ENCODE peak calls at places on chromosomes 16 and 17, in six cellular contexts. O is H9, E is mesendoderm, L is H1, I is IMR-90, T is mesenchymal stem cell. V is an unnamed sample.

GRCh38 chr16:65111306-65111705 is 10.6 kb downstream of the CDH11 start:
- DNase-seq in O (no peak), E (no peak), L (no peak), I (no peak), T (no peak), V (no peak)

GRCh38 chr16:82694239-82694874 is 67.6 kb downstream of the CDH13 start:
- DNase-seq in O (no peak), E (no peak), L (no peak), I (peak; percentile 85), T (peak; percentile 65), V (no peak)

GRCh38 chr17:32116937-32117336 is 25.4 kb upstream of the RHOT1 start:
- DNase-seq in O (no peak), E (no peak), L (no peak), I (no peak), T (no peak), V (no peak)

GRCh38 chr17:65190467-65191095 is 53.4 kb downstream of the RGS9 start:
- DNase-seq in O (no peak), E (no peak), L (no peak), I (peak; percentile 89), T (peak; percentile 67), V (no peak)

GRCh38 chr17:82976982-82977488 is 102.4 kb upstream of the METRNL start:
- DNase-seq in O (no peak), E (no peak), L (no peak), I (no peak), T (no peak), V (no peak)

GRCh38 chr16:1380195-1380594 is 28.5 kb downstream of the GNPTG start:
- DNase-seq in O (no peak), E (no peak), L (no peak), I (no peak), T (no peak), V (no peak)

GRCh38 chr16:85441189-85441889 is 171.8 kb upstream of the GSE1 start:
- DNase-seq in O (no peak), E (peak; percentile 51), L (no peak), I (no peak), T (no peak), V (no peak)

GRCh38 chr16:31071861-31072260 is 2.2 kb downstream of the ZNF668 start:
- DNase-seq in O (no peak), E (no peak), L (no peak), I (peak; percentile 94), T (peak; percentile 58), V (no peak)

GRCh38 chr16:2980227-2981176 is at the start of gene PKMYT1:
- DNase-seq in O (peak; percentile 87), E (peak; percentile 87), L (peak; percentile 95), I (peak; percentile 73), T (peak; percentile 79), V (peak; percentile 87)

GRCh38 chr16:4487955-4488481 is 11.8 kb downstream of the HMOX2 start:
- DNase-seq in O (no peak), E (no peak), L (no peak), I (peak; percentile 62), T (peak; percentile 79), V (no peak)

GRCh38 chr16:450800-451512 is 25.5 kb downstream of the RAB11FIP3 start:
- DNase-seq in O (no peak), E (no peak), L (no peak), I (no peak), T (no peak), V (no peak)

GRCh38 chr17:58402679-58403078 is 14.7 kb downstream of the RNF43 start:
- DNase-seq in O (peak; percentile 54), E (peak; percentile 95), L (no peak), I (no peak), T (no peak), V (no peak)

GRCh38 chr16:60414617-60415016 is 1621.6 kb downstream of the CDH8 start:
- DNase-seq in O (no peak), E (peak; percentile 6), L (no peak), I (no peak), T (no peak), V (peak; percentile 27)

GRCh38 chr16:60419859-60420258 is 1616.4 kb downstream of the CDH8 start:
- DNase-seq in O (no peak), E (peak; percentile 9), L (no peak), I (no peak), T (no peak), V (no peak)

DNA sequence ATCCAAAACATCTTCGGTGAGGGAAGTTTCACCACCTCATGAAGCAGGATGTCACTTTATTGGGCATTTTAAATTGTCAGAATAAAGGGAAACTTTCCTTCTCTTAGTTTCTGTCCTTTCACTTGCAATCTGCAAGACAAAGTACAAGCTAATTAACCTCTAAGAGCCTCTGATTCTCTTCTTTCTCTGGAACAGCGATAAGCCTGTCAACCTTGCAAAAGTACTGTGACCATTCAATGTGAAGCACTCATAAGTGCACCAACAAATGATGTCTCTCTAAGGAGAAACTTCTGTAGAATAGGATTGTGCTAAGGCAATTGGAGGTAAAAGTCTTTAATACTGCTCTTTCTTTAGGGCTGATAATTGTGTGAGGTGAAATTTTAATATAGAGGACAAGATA is 1622.3 kb downstream of the CDH8 start:
- DNase-seq in O (no peak), E (no peak), L (no peak), I (no peak), T (no peak), V (peak; percentile 8)
- H2BK15ac ChIP-seq in O (no peak overlapping the region), E (no peak overlapping the region), L (no peak overlapping the region), I (no peak overlapping the region), T (no peak overlapping the region), V (no peak overlapping the region)

GRCh38 chr17:76671912-76672262 is 28.3 kb upstream of the ST6GALNAC1 start:
- DNase-seq in O (no peak), E (no peak), L (no peak), I (no peak), T (no peak), V (no peak)
- H4K8ac ChIP-seq in O (no peak overlapping the region), E (peak overlapping the region; percentile 28), L (no peak overlapping the region), I (peak overlapping the region; percentile 76), T (peak overlapping the region; percentile 95), V (no peak overlapping the region)

DNA sequence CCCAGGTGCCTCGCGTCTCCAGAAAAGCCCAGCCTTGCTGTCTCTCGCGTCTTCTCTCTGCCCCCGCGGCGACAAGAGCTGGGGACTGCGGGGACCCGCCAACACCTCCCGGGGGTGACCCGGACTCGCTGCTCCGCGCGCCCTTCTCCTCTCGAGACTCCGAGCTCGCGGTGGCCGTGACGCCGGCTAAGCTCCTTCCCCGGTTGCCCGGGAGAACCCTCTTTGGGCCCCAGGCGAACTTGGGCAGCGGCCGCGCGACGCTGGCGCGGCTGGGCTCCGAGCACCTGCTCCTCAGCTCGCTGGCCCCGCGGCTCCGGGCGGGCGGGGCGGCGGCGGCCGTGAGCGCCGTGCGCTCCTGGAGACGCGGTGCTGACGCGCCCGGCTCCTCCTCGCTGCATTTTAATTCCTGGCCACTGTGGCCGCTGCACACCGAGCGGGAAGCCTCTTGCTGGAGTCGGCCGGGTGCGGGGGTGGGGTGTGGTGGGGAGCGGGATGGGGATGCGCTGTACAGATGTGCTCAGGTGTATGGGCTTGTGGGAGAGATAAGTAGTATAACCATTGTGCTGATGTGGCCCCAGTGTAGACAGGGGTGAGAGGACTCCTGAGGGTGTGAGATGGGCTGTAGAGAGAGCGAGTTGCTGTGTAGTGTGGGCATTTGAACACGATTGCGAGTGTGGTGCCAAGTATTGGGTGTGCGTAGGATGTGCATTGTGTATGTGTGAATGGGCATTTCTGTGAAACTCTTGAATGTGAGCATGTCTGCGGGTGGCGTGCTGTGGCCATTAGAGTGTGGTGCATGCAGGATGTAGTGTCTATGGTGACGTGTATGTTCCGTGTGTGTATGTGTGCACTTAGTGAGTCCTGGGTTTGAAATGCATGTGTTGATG is at the start of gene ASIC2:
- DNase-seq in O (peak; percentile 78), E (peak; percentile 75), L (peak; percentile 71), I (peak; percentile 4), T (peak; percentile 36), V (peak; percentile 65)
- H2BK15ac ChIP-seq in O (no peak within 1 kb of the TSS), E (no peak within 1 kb of the TSS), L (peak within 1 kb of the TSS; percentile 72), I (no peak within 1 kb of the TSS), T (peak within 1 kb of the TSS; percentile 17), V (no peak within 1 kb of the TSS)

GRCh38 chr16:67966549-67967182 is 1.8 kb downstream of the SLC12A4 start:
- DNase-seq in O (peak; percentile 88), E (peak; percentile 53), L (no peak), I (no peak), T (peak; percentile 35), V (no peak)
- H4K8ac ChIP-seq in O (no peak overlapping the region), E (no peak overlapping the region), L (no peak overlapping the region), I (peak overlapping the region; percentile 33), T (peak overlapping the region; percentile 46), V (no peak overlapping the region)

DNA sequence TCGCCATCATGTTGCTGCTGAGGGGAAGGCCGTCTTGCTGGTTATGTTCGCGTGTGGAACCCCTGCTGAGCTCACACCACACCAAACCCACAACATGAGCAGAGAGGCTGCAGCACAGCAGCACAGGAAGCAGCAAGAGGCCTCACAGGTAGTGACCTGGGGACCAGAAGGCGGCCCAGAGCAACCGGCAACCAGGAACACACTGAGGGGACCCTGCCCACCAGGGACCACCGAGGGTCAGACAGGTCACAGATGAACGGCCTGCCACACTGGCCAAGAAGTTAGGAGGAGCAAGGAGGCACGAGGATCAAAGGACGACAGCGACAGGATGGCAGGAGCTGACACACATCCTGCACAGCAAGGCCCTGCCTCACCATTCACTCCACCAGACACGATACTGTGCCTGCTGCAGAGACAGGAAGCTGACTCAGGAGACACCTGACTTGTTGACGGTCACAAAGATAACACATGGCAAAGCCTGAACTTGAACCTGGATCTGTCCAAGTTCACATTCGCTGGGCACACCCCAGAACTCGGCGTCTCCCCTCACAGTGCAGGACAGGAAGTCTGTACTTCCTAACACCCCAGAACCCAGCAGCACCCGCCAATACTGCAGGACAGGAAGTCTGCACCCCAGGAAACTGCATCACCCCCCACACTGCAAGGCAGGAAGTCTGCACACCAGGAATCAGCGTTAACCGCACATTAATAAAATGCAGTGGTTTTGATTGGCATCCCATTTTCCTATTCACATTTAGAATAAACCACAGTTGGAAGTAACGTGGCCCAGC is 98.5 kb downstream of the ZNF778 start:
- DNase-seq in O (no peak), E (no peak), L (no peak), I (peak; percentile 89), T (peak; percentile 86), V (no peak)
- H2BK15ac ChIP-seq in O (no peak overlapping the region), E (no peak overlapping the region), L (peak overlapping the region; percentile 18), I (peak overlapping the region; percentile 3), T (peak overlapping the region; percentile 44), V (no peak overlapping the region)

GRCh38 chr16:58636474-58636873 is 6.8 kb upstream of the CNOT1 start:
- DNase-seq in O (no peak), E (no peak), L (no peak), I (no peak), T (no peak), V (no peak)
- H4K8ac ChIP-seq in O (no peak overlapping the region), E (no peak overlapping the region), L (peak overlapping the region; percentile 35), I (no peak overlapping the region), T (no peak overlapping the region), V (no peak overlapping the region)

V was measured in neuronal stem cell.